ENCODE peak calls at places on chromosomes 6 and 20, in six cellular contexts. One of them, this sample, is unnamed.

GRCh38 chr6:151036869-151037680 is 171.6 kb downstream of the MTHFD1L start:
- DNase-seq in tibial nerve: no peak
- DNase-seq in brain microvascular endothelial cell: peak
- DNase-seq in testis: no peak
- DNase-seq in keratinocyte: no peak
- DNase-seq in heart right ventricle: no peak
- DNase-seq in this sample: no peak

GRCh38 chr6:33963351-33963750 is 159.5 kb upstream of the MLN start:
- DNase-seq in tibial nerve: no peak
- DNase-seq in brain microvascular endothelial cell: no peak
- DNase-seq in testis: no peak
- DNase-seq in keratinocyte: no peak
- DNase-seq in heart right ventricle: no peak
- DNase-seq in this sample: no peak

GRCh38 chr20:25022680-25023079 is 30.1 kb upstream of the APMAP start:
- DNase-seq in tibial nerve: no peak
- DNase-seq in brain microvascular endothelial cell: no peak
- DNase-seq in testis: peak
- DNase-seq in keratinocyte: peak
- DNase-seq in heart right ventricle: peak
- DNase-seq in this sample: no peak

GRCh38 chr20:50331469-50332251 is 141.0 kb downstream of the CEBPB start:
- DNase-seq in tibial nerve: no peak
- DNase-seq in brain microvascular endothelial cell: no peak
- DNase-seq in testis: no peak
- DNase-seq in keratinocyte: no peak
- DNase-seq in heart right ventricle: no peak
- DNase-seq in this sample: no peak

GRCh38 chr20:31824554-31825313 is 5.6 kb downstream of the MYLK2 start:
- DNase-seq in tibial nerve: no peak
- DNase-seq in brain microvascular endothelial cell: no peak
- DNase-seq in testis: no peak
- DNase-seq in keratinocyte: no peak
- DNase-seq in heart right ventricle: no peak
- DNase-seq in this sample: no peak

GRCh38 chr6:119979862-119980261 is 630.3 kb upstream of the MAN1A1 start:
- DNase-seq in tibial nerve: no peak
- DNase-seq in brain microvascular endothelial cell: no peak
- DNase-seq in testis: no peak
- DNase-seq in keratinocyte: no peak
- DNase-seq in heart right ventricle: no peak
- DNase-seq in this sample: no peak

GRCh38 chr20:49853640-49854039 is 41.0 kb downstream of the SLC9A8 start:
- DNase-seq in tibial nerve: no peak
- DNase-seq in brain microvascular endothelial cell: peak
- DNase-seq in testis: no peak
- DNase-seq in keratinocyte: no peak
- DNase-seq in heart right ventricle: no peak
- DNase-seq in this sample: peak

GRCh38 chr6:23456396-23456795 is 669.6 kb upstream of the NRSN1 start:
- DNase-seq in tibial nerve: no peak
- DNase-seq in brain microvascular endothelial cell: peak
- DNase-seq in testis: no peak
- DNase-seq in keratinocyte: no peak
- DNase-seq in heart right ventricle: no peak
- DNase-seq in this sample: no peak

GRCh38 chr6:106300020-106300772 is 25.4 kb downstream of the ATG5 start:
- DNase-seq in tibial nerve: no peak
- DNase-seq in brain microvascular endothelial cell: no peak
- DNase-seq in testis: no peak
- DNase-seq in keratinocyte: no peak
- DNase-seq in heart right ventricle: no peak
- DNase-seq in this sample: no peak

GRCh38 chr20:4076033-4076432 is 60.7 kb upstream of the RNF24 start:
- DNase-seq in tibial nerve: no peak
- DNase-seq in brain microvascular endothelial cell: no peak
- DNase-seq in testis: no peak
- DNase-seq in keratinocyte: no peak
- DNase-seq in heart right ventricle: no peak
- DNase-seq in this sample: no peak

GRCh38 chr6:163947276-163947675 is 532.8 kb downstream of the QKI start:
- DNase-seq in tibial nerve: no peak
- DNase-seq in brain microvascular endothelial cell: no peak
- DNase-seq in testis: no peak
- DNase-seq in keratinocyte: no peak
- DNase-seq in heart right ventricle: no peak
- DNase-seq in this sample: no peak

GRCh38 chr20:63969851-63970713 is at the start of gene ZNF512B:
- DNase-seq in tibial nerve: no peak
- DNase-seq in brain microvascular endothelial cell: no peak
- DNase-seq in testis: peak
- DNase-seq in keratinocyte: no peak
- DNase-seq in heart right ventricle: peak
- DNase-seq in this sample: peak

GRCh38 chr6:112311950-112312547 is 35.1 kb upstream of the RFPL4B start:
- DNase-seq in tibial nerve: no peak
- DNase-seq in brain microvascular endothelial cell: no peak
- DNase-seq in testis: no peak
- DNase-seq in keratinocyte: no peak
- DNase-seq in heart right ventricle: no peak
- DNase-seq in this sample: no peak

GRCh38 chr6:150646228-150646627 is 46.5 kb downstream of the PLEKHG1 start:
- DNase-seq in tibial nerve: no peak
- DNase-seq in brain microvascular endothelial cell: no peak
- DNase-seq in testis: no peak
- DNase-seq in keratinocyte: no peak
- DNase-seq in heart right ventricle: no peak
- DNase-seq in this sample: no peak

GRCh38 chr6:6686176-6686575 is 97.7 kb downstream of the LY86 start:
- DNase-seq in tibial nerve: no peak
- DNase-seq in brain microvascular endothelial cell: no peak
- DNase-seq in testis: no peak
- DNase-seq in keratinocyte: no peak
- DNase-seq in heart right ventricle: no peak
- DNase-seq in this sample: no peak

GRCh38 chr20:9024596-9024995 is 44.3 kb upstream of the PLCB4 start:
- DNase-seq in tibial nerve: no peak
- DNase-seq in brain microvascular endothelial cell: no peak
- DNase-seq in testis: no peak
- DNase-seq in keratinocyte: no peak
- DNase-seq in heart right ventricle: no peak
- DNase-seq in this sample: no peak

GRCh38 chr20:49319204-49319809 is 41.5 kb upstream of the ZNFX1 start:
- DNase-seq in tibial nerve: no peak
- DNase-seq in brain microvascular endothelial cell: no peak
- DNase-seq in testis: no peak
- DNase-seq in keratinocyte: no peak
- DNase-seq in heart right ventricle: no peak
- DNase-seq in this sample: no peak

DNA sequence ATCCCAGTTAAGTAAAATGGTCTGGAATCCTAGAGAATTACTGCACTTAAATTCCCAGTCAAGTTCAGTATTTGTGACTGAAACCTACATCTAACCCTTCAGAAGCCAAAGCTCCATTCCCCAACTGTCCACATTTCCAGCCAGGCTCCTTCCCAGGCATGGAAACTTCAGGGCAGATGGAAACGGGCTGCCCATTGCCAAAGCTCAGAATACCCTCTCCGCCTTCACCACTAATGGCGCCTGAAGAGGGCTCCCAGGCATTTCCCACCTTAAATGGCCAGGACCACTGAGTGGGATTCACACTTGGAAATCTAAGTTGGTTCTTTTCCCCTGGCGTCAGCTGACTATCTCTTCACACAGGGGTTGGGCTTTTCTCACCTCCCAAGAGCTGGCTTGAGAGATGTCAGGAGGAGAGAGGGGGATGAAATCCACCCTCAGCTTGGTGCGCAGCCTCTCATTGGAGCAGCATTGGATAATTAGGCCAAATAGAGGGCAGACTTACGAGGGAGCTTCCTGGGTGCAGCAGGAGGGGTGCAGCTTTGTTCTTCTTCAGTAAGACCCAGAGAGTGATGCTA is 82.9 kb downstream of the ANKRD60 start:
- DNase-seq in tibial nerve: no peak
- DNase-seq in brain microvascular endothelial cell: no peak
- DNase-seq in testis: no peak
- DNase-seq in keratinocyte: no peak
- DNase-seq in heart right ventricle: no peak
- DNase-seq in this sample: peak
- H3K27ac ChIP-seq in tibial nerve: peak
- H3K27ac ChIP-seq in brain microvascular endothelial cell: no peak
- H3K27ac ChIP-seq in testis: peak
- H3K27ac ChIP-seq in keratinocyte: no peak
- H3K27ac ChIP-seq in heart right ventricle: peak
- H3K27ac ChIP-seq in this sample: peak

GRCh38 chr6:135002974-135003703 is 51.5 kb downstream of the HBS1L start:
- DNase-seq in tibial nerve: no peak
- DNase-seq in brain microvascular endothelial cell: no peak
- DNase-seq in testis: no peak
- DNase-seq in keratinocyte: no peak
- DNase-seq in heart right ventricle: no peak
- DNase-seq in this sample: no peak
- H3K4me3 ChIP-seq in tibial nerve: no peak
- H3K4me3 ChIP-seq in brain microvascular endothelial cell: no peak
- H3K4me3 ChIP-seq in testis: no peak
- H3K4me3 ChIP-seq in keratinocyte: no peak
- H3K4me3 ChIP-seq in heart right ventricle: no peak
- H3K4me3 ChIP-seq in this sample: no peak

GRCh38 chr6:14131579-14131978 is 14.0 kb downstream of the CD83 start:
- DNase-seq in tibial nerve: no peak
- DNase-seq in brain microvascular endothelial cell: no peak
- DNase-seq in testis: no peak
- DNase-seq in keratinocyte: no peak
- DNase-seq in heart right ventricle: no peak
- DNase-seq in this sample: peak

GRCh38 chr6:14128017-14128416 is 10.4 kb downstream of the CD83 start:
- DNase-seq in tibial nerve: no peak
- DNase-seq in brain microvascular endothelial cell: no peak
- DNase-seq in testis: no peak
- DNase-seq in keratinocyte: no peak
- DNase-seq in heart right ventricle: no peak
- DNase-seq in this sample: no peak

GRCh38 chr6:14130431-14131075 is 13.0 kb downstream of the CD83 start:
- DNase-seq in tibial nerve: no peak
- DNase-seq in brain microvascular endothelial cell: no peak
- DNase-seq in testis: no peak
- DNase-seq in keratinocyte: no peak
- DNase-seq in heart right ventricle: no peak
- DNase-seq in this sample: peak

GRCh38 chr6:14132244-14133220 is 15.0 kb downstream of the CD83 start:
- DNase-seq in tibial nerve: no peak
- DNase-seq in brain microvascular endothelial cell: no peak
- DNase-seq in testis: no peak
- DNase-seq in keratinocyte: no peak
- DNase-seq in heart right ventricle: no peak
- DNase-seq in this sample: no peak

DNA sequence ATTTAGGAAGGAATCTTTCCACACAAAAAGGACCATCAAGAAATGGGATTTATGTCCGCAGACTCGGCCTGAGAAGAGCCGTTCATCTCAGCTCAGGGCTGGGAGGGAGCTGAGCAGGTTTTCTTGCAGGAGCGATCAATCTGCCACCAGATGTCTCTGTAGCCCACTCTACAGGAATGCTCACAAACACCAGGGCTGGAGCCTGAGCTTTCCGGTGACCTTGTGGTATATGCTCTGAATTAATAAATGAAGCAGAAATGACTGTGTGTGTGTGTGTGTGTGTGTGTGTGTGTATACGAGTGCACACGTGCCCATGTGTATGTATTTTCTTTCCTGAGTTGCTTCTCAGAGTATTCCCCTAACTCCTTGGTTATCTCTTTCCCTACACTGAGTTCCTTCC is 12.0 kb downstream of the CD83 start:
- DNase-seq in tibial nerve: peak
- DNase-seq in brain microvascular endothelial cell: peak
- DNase-seq in testis: peak
- DNase-seq in keratinocyte: no peak
- DNase-seq in heart right ventricle: peak
- DNase-seq in this sample: no peak
- TF ChIP-seq CTCF in tibial nerve: peak
- TF ChIP-seq CTCF in brain microvascular endothelial cell: peak
- TF ChIP-seq CTCF in testis: peak
- TF ChIP-seq CTCF in keratinocyte: peak
- TF ChIP-seq CTCF in heart right ventricle: peak
- TF ChIP-seq CTCF in this sample: peak

DNA sequence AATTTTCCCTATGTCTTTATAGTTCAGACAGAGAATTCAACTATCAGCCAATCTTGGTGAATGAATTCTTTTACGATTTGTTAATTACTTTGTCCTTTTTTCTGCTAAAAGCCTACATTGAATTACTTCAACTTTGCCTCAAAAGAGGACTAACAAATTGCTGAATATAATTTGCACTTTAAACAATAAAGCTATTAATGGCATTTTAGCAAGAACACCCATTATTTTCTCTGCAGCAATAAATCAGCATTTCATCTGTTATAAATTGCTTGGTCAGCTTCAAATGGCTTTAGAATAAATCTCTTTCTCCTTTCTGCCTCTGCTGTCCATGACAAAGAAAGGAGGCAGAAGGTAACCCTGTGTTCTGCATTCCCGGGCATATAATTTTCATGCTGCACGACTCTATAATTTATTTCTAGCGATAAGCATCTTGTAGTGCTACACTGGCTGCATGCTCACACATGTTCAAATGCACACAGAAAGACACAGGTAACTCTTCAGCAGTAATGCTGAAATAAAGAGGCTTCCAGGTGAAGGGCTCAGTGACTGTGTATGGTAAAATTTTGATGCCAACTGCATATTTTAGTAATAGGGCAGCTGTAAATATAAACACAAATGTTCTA is 144.7 kb downstream of the BACH2 start:
- DNase-seq in tibial nerve: no peak
- DNase-seq in brain microvascular endothelial cell: no peak
- DNase-seq in testis: no peak
- DNase-seq in keratinocyte: no peak
- DNase-seq in heart right ventricle: no peak
- DNase-seq in this sample: no peak
- H3K27ac ChIP-seq in tibial nerve: no peak
- H3K27ac ChIP-seq in brain microvascular endothelial cell: no peak
- H3K27ac ChIP-seq in testis: no peak
- H3K27ac ChIP-seq in keratinocyte: no peak
- H3K27ac ChIP-seq in heart right ventricle: no peak
- H3K27ac ChIP-seq in this sample: no peak

DNA sequence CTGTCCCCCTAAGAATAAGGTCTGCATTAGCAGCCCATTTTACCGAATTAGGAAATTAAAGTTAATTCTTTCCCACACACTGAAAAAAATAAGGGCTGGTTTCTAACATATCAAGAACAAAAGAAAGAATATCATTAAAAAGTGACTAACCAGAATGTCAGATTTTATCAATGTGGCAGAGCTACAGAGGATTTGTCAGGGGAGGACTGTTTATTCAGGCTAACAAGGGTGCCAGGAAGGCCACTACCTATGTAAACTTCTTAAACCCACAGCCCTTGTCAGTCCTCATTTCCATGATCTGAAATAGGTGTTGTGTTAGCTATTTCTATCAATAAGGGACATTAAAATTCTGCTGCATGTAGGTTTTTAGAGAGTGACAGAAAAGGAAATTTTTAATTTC is 76.4 kb downstream of the BACH2 start:
- DNase-seq in tibial nerve: no peak
- DNase-seq in brain microvascular endothelial cell: no peak
- DNase-seq in testis: no peak
- DNase-seq in keratinocyte: no peak
- DNase-seq in heart right ventricle: no peak
- DNase-seq in this sample: no peak
- H3K4me3 ChIP-seq in tibial nerve: no peak
- H3K4me3 ChIP-seq in brain microvascular endothelial cell: no peak
- H3K4me3 ChIP-seq in testis: no peak
- H3K4me3 ChIP-seq in keratinocyte: no peak
- H3K4me3 ChIP-seq in heart right ventricle: no peak
- H3K4me3 ChIP-seq in this sample: no peak